ENCODE peak calls at places on chromosomes 1 and 21, in four cellular contexts. One of them, this sample, is unnamed.

GRCh38 chr1:230288641-230289349 is 137.3 kb downstream of the PGBD5 start:
- DNase-seq in AG04450: no peak
- DNase-seq in Panc1: no peak
- DNase-seq in psoas muscle: peak; percentile 46
- DNase-seq in this sample: no peak

GRCh38 chr1:150168960-150169565 is 19.3 kb downstream of the PLEKHO1 start:
- DNase-seq in AG04450: no peak
- DNase-seq in Panc1: peak; percentile 39
- DNase-seq in psoas muscle: peak; percentile 79
- DNase-seq in this sample: peak; percentile 75

GRCh38 chr1:215569987-215570824 is 3.1 kb downstream of the KCTD3 start:
- DNase-seq in AG04450: no peak
- DNase-seq in Panc1: no peak
- DNase-seq in psoas muscle: no peak
- DNase-seq in this sample: no peak

GRCh38 chr1:198220428-198220827 is 63.6 kb downstream of the NEK7 start:
- DNase-seq in AG04450: no peak
- DNase-seq in Panc1: peak; percentile 36
- DNase-seq in psoas muscle: no peak
- DNase-seq in this sample: no peak

GRCh38 chr1:61980561-61980960 is 214.1 kb upstream of the L1TD1 start:
- DNase-seq in AG04450: no peak
- DNase-seq in Panc1: no peak
- DNase-seq in psoas muscle: no peak
- DNase-seq in this sample: no peak

GRCh38 chr21:44294391-44295162 is 5.3 kb upstream of the PFKL start:
- DNase-seq in AG04450: no peak
- DNase-seq in Panc1: no peak
- DNase-seq in psoas muscle: peak; percentile 92
- DNase-seq in this sample: peak; percentile 70

GRCh38 chr1:179840107-179840506 is 37.5 kb downstream of the TOR1AIP2 start:
- DNase-seq in AG04450: no peak
- DNase-seq in Panc1: no peak
- DNase-seq in psoas muscle: no peak
- DNase-seq in this sample: no peak

GRCh38 chr1:230768903-230769570 is 21.8 kb downstream of the CAPN9 start:
- DNase-seq in AG04450: peak; percentile 78
- DNase-seq in Panc1: no peak
- DNase-seq in psoas muscle: no peak
- DNase-seq in this sample: no peak

GRCh38 chr21:16534408-16535099 is 804.8 kb downstream of the USP25 start:
- DNase-seq in AG04450: no peak
- DNase-seq in Panc1: no peak
- DNase-seq in psoas muscle: peak; percentile 85
- DNase-seq in this sample: peak; percentile 96

GRCh38 chr1:147109762-147110161 is 62.5 kb downstream of the PRKAB2 start:
- DNase-seq in AG04450: no peak
- DNase-seq in Panc1: no peak
- DNase-seq in psoas muscle: no peak
- DNase-seq in this sample: no peak

GRCh38 chr21:23955130-23955873 is 1652.0 kb downstream of the MRPL39 start:
- DNase-seq in AG04450: no peak
- DNase-seq in Panc1: no peak
- DNase-seq in psoas muscle: no peak
- DNase-seq in this sample: no peak

GRCh38 chr21:32256873-32257620 is 21.8 kb downstream of the MIS18A start:
- DNase-seq in AG04450: peak; percentile 78
- DNase-seq in Panc1: no peak
- DNase-seq in psoas muscle: peak; percentile 74
- DNase-seq in this sample: peak; percentile 96

GRCh38 chr1:210234254-210234747 is 1.7 kb downstream of the SERTAD4 start:
- DNase-seq in AG04450: no peak
- DNase-seq in Panc1: no peak
- DNase-seq in psoas muscle: no peak
- DNase-seq in this sample: no peak

GRCh38 chr1:222370911-222371717 is 176.8 kb downstream of the HHIPL2 start:
- DNase-seq in AG04450: peak; percentile 96
- DNase-seq in Panc1: no peak
- DNase-seq in psoas muscle: no peak
- DNase-seq in this sample: no peak

GRCh38 chr1:55081188-55081904 is 42.0 kb downstream of the PCSK9 start:
- DNase-seq in AG04450: peak; percentile 23
- DNase-seq in Panc1: no peak
- DNase-seq in psoas muscle: no peak
- DNase-seq in this sample: peak; percentile 83

GRCh38 chr1:192763243-192763642 is 45.6 kb upstream of the RGS2 start:
- DNase-seq in AG04450: no peak
- DNase-seq in Panc1: no peak
- DNase-seq in psoas muscle: no peak
- DNase-seq in this sample: peak; percentile 12

GRCh38 chr1:231919269-231919886 is 292.8 kb downstream of the DISC1 start:
- DNase-seq in AG04450: no peak
- DNase-seq in Panc1: no peak
- DNase-seq in psoas muscle: no peak
- DNase-seq in this sample: no peak

GRCh38 chr1:226641671-226642231 is 93.2 kb downstream of the STUM start:
- DNase-seq in AG04450: no peak
- DNase-seq in Panc1: no peak
- DNase-seq in psoas muscle: peak; percentile 36
- DNase-seq in this sample: no peak

GRCh38 chr1:67184838-67185421 is 18.7 kb downstream of the IL23R start:
- DNase-seq in AG04450: no peak
- DNase-seq in Panc1: no peak
- DNase-seq in psoas muscle: no peak
- DNase-seq in this sample: no peak

GRCh38 chr1:187689137-187689536 is 860.4 kb downstream of the PLA2G4A start:
- DNase-seq in AG04450: peak; percentile 59
- DNase-seq in Panc1: no peak
- DNase-seq in psoas muscle: no peak
- DNase-seq in this sample: peak; percentile 90

GRCh38 chr1:172383541-172383940 is 36.9 kb upstream of the C1orf105 start:
- DNase-seq in AG04450: no peak
- DNase-seq in Panc1: no peak
- DNase-seq in psoas muscle: no peak
- DNase-seq in this sample: peak; percentile 17

GRCh38 chr1:63674238-63674864 is 81.1 kb downstream of the PGM1 start:
- DNase-seq in AG04450: peak; percentile 74
- DNase-seq in Panc1: peak; percentile 73
- DNase-seq in psoas muscle: peak; percentile 74
- DNase-seq in this sample: peak; percentile 82

GRCh38 chr1:109751531-109752260 is 10.9 kb upstream of the GSTM3 start:
- DNase-seq in AG04450: no peak
- DNase-seq in Panc1: no peak
- DNase-seq in psoas muscle: no peak
- DNase-seq in this sample: no peak

GRCh38 chr1:220881918-220882891 is 3.0 kb downstream of the HLX start:
- DNase-seq in AG04450: no peak
- DNase-seq in Panc1: no peak
- DNase-seq in psoas muscle: peak; percentile 70
- DNase-seq in this sample: no peak

GRCh38 chr1:44631647-44632510 is 42.4 kb downstream of the TMEM53 start:
- DNase-seq in AG04450: peak; percentile 65
- DNase-seq in Panc1: no peak
- DNase-seq in psoas muscle: peak; percentile 96
- DNase-seq in this sample: peak; percentile 90

GRCh38 chr1:216908116-216908515 is 184.9 kb upstream of the ESRRG start:
- DNase-seq in AG04450: no peak
- DNase-seq in Panc1: no peak
- DNase-seq in psoas muscle: no peak
- DNase-seq in this sample: no peak

GRCh38 chr21:15559612-15560011 is 170.2 kb upstream of the USP25 start:
- DNase-seq in AG04450: no peak
- DNase-seq in Panc1: no peak
- DNase-seq in psoas muscle: no peak
- DNase-seq in this sample: no peak

GRCh38 chr1:241934181-241934815 is 23.3 kb upstream of the BECN2 start:
- DNase-seq in AG04450: no peak
- DNase-seq in Panc1: no peak
- DNase-seq in psoas muscle: no peak
- DNase-seq in this sample: peak; percentile 1

GRCh38 chr1:111615874-111616715 is 3.5 kb upstream of the RAP1A start:
- DNase-seq in AG04450: no peak
- DNase-seq in Panc1: no peak
- DNase-seq in psoas muscle: no peak
- DNase-seq in this sample: no peak

GRCh38 chr1:171841931-171842723 is 829 bp downstream of the DNM3 start:
- DNase-seq in AG04450: no peak
- DNase-seq in Panc1: no peak
- DNase-seq in psoas muscle: no peak
- DNase-seq in this sample: no peak

GRCh38 chr1:229388876-229389580 is 44.9 kb downstream of the ACTA1 start:
- DNase-seq in AG04450: peak; percentile 3
- DNase-seq in Panc1: peak; percentile 18
- DNase-seq in psoas muscle: no peak
- DNase-seq in this sample: no peak

GRCh38 chr1:48674641-48675040 is 102.0 kb downstream of the BEND5 start:
- DNase-seq in AG04450: no peak
- DNase-seq in Panc1: no peak
- DNase-seq in psoas muscle: no peak
- DNase-seq in this sample: peak; percentile 40

GRCh38 chr1:171457412-171457811 is 27.9 kb upstream of the PRRC2C start:
- DNase-seq in AG04450: peak; percentile 4
- DNase-seq in Panc1: no peak
- DNase-seq in psoas muscle: no peak
- DNase-seq in this sample: peak; percentile 44

GRCh38 chr1:241992734-241993133 is 6.2 kb downstream of the MAP1LC3C start:
- DNase-seq in AG04450: no peak
- DNase-seq in Panc1: no peak
- DNase-seq in psoas muscle: no peak
- DNase-seq in this sample: no peak

GRCh38 chr1:204520834-204521709 is 4.9 kb downstream of the MDM4 start:
- DNase-seq in AG04450: peak; percentile 67
- DNase-seq in Panc1: no peak
- DNase-seq in psoas muscle: no peak
- DNase-seq in this sample: peak; percentile 39

GRCh38 chr1:115807723-115808122 is 33.2 kb downstream of the NHLH2 start:
- DNase-seq in AG04450: peak; percentile 26
- DNase-seq in Panc1: peak; percentile 15
- DNase-seq in psoas muscle: no peak
- DNase-seq in this sample: peak; percentile 87

GRCh38 chr1:19338323-19338762 is 26.2 kb downstream of the SLC66A1 start:
- DNase-seq in AG04450: no peak
- DNase-seq in Panc1: no peak
- DNase-seq in psoas muscle: no peak
- DNase-seq in this sample: no peak

GRCh38 chr1:84772428-84772943 is 82.2 kb upstream of the SSX2IP start:
- DNase-seq in AG04450: peak; percentile 59
- DNase-seq in Panc1: peak; percentile 82
- DNase-seq in psoas muscle: peak; percentile 70
- DNase-seq in this sample: peak; percentile 87

GRCh38 chr1:84768634-84769033 is 78.4 kb upstream of the SSX2IP start:
- DNase-seq in AG04450: no peak
- DNase-seq in Panc1: no peak
- DNase-seq in psoas muscle: no peak
- DNase-seq in this sample: no peak

GRCh38 chr1:84769636-84770035 is 79.4 kb upstream of the SSX2IP start:
- DNase-seq in AG04450: no peak
- DNase-seq in Panc1: no peak
- DNase-seq in psoas muscle: no peak
- DNase-seq in this sample: no peak

GRCh38 chr1:84771895-84772294 is 81.6 kb upstream of the SSX2IP start:
- DNase-seq in AG04450: no peak
- DNase-seq in Panc1: no peak
- DNase-seq in psoas muscle: no peak
- DNase-seq in this sample: no peak

DNA sequence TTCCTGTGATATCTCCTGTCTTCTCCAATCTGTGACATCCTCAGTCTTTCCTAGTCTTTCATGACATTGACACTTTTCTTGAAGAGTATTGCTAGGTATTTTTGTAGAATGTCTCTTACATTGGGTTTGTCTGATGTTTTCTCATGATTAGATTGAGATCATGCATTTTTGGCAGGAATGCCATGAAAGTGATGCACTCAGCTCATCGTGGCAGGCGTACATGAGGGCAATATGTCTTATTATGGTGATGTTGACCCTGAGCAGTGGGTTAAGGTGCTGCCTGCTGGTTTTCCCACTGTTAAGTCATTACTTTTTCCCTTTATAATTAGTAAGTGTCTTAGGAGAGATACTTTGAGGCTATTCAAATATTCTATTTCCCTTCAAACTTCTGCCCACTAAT is 80.2 kb upstream of the SSX2IP start:
- DNase-seq in AG04450: no peak
- DNase-seq in Panc1: no peak
- DNase-seq in psoas muscle: no peak
- DNase-seq in this sample: no peak
- H3K27ac ChIP-seq in AG04450: no peak overlapping the region
- H3K27ac ChIP-seq in Panc1: no peak overlapping the region
- H3K27ac ChIP-seq in psoas muscle: no peak overlapping the region
- H3K27ac ChIP-seq in this sample: no peak overlapping the region

GRCh38 chr1:156225677-156226014 is 12.8 kb downstream of the PMF1 start:
- DNase-seq in AG04450: no peak
- DNase-seq in Panc1: no peak
- DNase-seq in psoas muscle: no peak
- DNase-seq in this sample: no peak
- TF ChIP-seq CTCF in AG04450: no peak
- TF ChIP-seq CTCF in Panc1: no peak
- TF ChIP-seq CTCF in psoas muscle: no peak
- TF ChIP-seq CTCF in this sample: no peak

GRCh38 chr1:94994805-94995204 is 67.9 kb upstream of the CNN3 start:
- DNase-seq in AG04450: no peak
- DNase-seq in Panc1: no peak
- DNase-seq in psoas muscle: no peak
- DNase-seq in this sample: no peak
- H3K27ac ChIP-seq in AG04450: no peak overlapping the region
- H3K27ac ChIP-seq in Panc1: no peak overlapping the region
- H3K27ac ChIP-seq in psoas muscle: no peak overlapping the region
- H3K27ac ChIP-seq in this sample: no peak overlapping the region

GRCh38 chr1:64882574-64883255 is 83.6 kb downstream of the JAK1 start:
- DNase-seq in AG04450: no peak
- DNase-seq in Panc1: no peak
- DNase-seq in psoas muscle: no peak
- DNase-seq in this sample: no peak

GRCh38 chr1:64878931-64879710 is 87.2 kb downstream of the JAK1 start:
- DNase-seq in AG04450: no peak
- DNase-seq in Panc1: no peak
- DNase-seq in psoas muscle: no peak
- DNase-seq in this sample: no peak

GRCh38 chr1:64878090-64878489 is 88.3 kb downstream of the JAK1 start:
- DNase-seq in AG04450: no peak
- DNase-seq in Panc1: no peak
- DNase-seq in psoas muscle: no peak
- DNase-seq in this sample: no peak

GRCh38 chr1:64881281-64881680 is 85.1 kb downstream of the JAK1 start:
- DNase-seq in AG04450: no peak
- DNase-seq in Panc1: no peak
- DNase-seq in psoas muscle: no peak
- DNase-seq in this sample: no peak

GRCh38 chr1:64880449-64880848 is 85.9 kb downstream of the JAK1 start:
- DNase-seq in AG04450: no peak
- DNase-seq in Panc1: no peak
- DNase-seq in psoas muscle: no peak
- DNase-seq in this sample: no peak
- TF ChIP-seq CTCF in AG04450: no peak
- TF ChIP-seq CTCF in Panc1: no peak
- TF ChIP-seq CTCF in psoas muscle: no peak
- TF ChIP-seq CTCF in this sample: no peak